ENCODE peak calls at places on chromosomes 4 and X, in ten cellular contexts. One of them, this sample, is unnamed.

GRCh38 chrX:142043196-142043595 is 139.5 kb downstream of the MAGEC1 start:
- DNase-seq in GM19239: no peak
- DNase-seq in LoVo: no peak
- DNase-seq in memory B cell: no peak
- DNase-seq in hypothalamus: no peak
- DNase-seq in ureter: no peak
- DNase-seq in Calu3: no peak
- DNase-seq in transverse colon: no peak
- DNase-seq in Caki2: no peak
- DNase-seq in cardiac septum: no peak
- DNase-seq in this sample: no peak

GRCh38 chr4:2451821-2452785 is 16.8 kb upstream of the RNF4 start:
- DNase-seq in GM19239: no peak
- DNase-seq in LoVo: no peak
- DNase-seq in memory B cell: no peak
- DNase-seq in hypothalamus: no peak
- DNase-seq in ureter: no peak
- DNase-seq in Calu3: no peak
- DNase-seq in transverse colon: no peak
- DNase-seq in Caki2: no peak
- DNase-seq in cardiac septum: no peak
- DNase-seq in this sample: no peak

GRCh38 chr4:87370071-87370470 is 20.9 kb downstream of the HSD17B11 start:
- DNase-seq in GM19239: no peak
- DNase-seq in LoVo: no peak
- DNase-seq in memory B cell: no peak
- DNase-seq in hypothalamus: no peak
- DNase-seq in ureter: no peak
- DNase-seq in Calu3: no peak
- DNase-seq in transverse colon: no peak
- DNase-seq in Caki2: no peak
- DNase-seq in cardiac septum: no peak
- DNase-seq in this sample: no peak

GRCh38 chr4:22754091-22754490 is 61.4 kb downstream of the GBA3 start:
- DNase-seq in GM19239: no peak
- DNase-seq in LoVo: no peak
- DNase-seq in memory B cell: no peak
- DNase-seq in hypothalamus: no peak
- DNase-seq in ureter: no peak
- DNase-seq in Calu3: no peak
- DNase-seq in transverse colon: no peak
- DNase-seq in Caki2: peak; percentile 49
- DNase-seq in cardiac septum: no peak
- DNase-seq in this sample: no peak

GRCh38 chr4:16496501-16496900 is 270.2 kb upstream of the TAPT1 start:
- DNase-seq in GM19239: no peak
- DNase-seq in LoVo: peak; percentile 7
- DNase-seq in memory B cell: no peak
- DNase-seq in hypothalamus: no peak
- DNase-seq in ureter: no peak
- DNase-seq in Calu3: no peak
- DNase-seq in transverse colon: no peak
- DNase-seq in Caki2: no peak
- DNase-seq in cardiac septum: no peak
- DNase-seq in this sample: no peak

GRCh38 chr4:143399113-143399949 is 62.7 kb downstream of the GAB1 start:
- DNase-seq in GM19239: no peak
- DNase-seq in LoVo: peak; percentile 53
- DNase-seq in memory B cell: no peak
- DNase-seq in hypothalamus: no peak
- DNase-seq in ureter: no peak
- DNase-seq in Calu3: peak; percentile 17
- DNase-seq in transverse colon: no peak
- DNase-seq in Caki2: peak; percentile 28
- DNase-seq in cardiac septum: no peak
- DNase-seq in this sample: no peak

GRCh38 chr4:187235456-187236170 is 512.0 kb upstream of the FAT1 start:
- DNase-seq in GM19239: no peak
- DNase-seq in LoVo: no peak
- DNase-seq in memory B cell: no peak
- DNase-seq in hypothalamus: peak; percentile 64
- DNase-seq in ureter: no peak
- DNase-seq in Calu3: no peak
- DNase-seq in transverse colon: no peak
- DNase-seq in Caki2: peak; percentile 77
- DNase-seq in cardiac septum: no peak
- DNase-seq in this sample: no peak

GRCh38 chr4:87835732-87836131 is 3.0 kb downstream of the MEPE start:
- DNase-seq in GM19239: no peak
- DNase-seq in LoVo: no peak
- DNase-seq in memory B cell: no peak
- DNase-seq in hypothalamus: no peak
- DNase-seq in ureter: no peak
- DNase-seq in Calu3: no peak
- DNase-seq in transverse colon: no peak
- DNase-seq in Caki2: no peak
- DNase-seq in cardiac septum: no peak
- DNase-seq in this sample: no peak

GRCh38 chrX:108323751-108324150 is 114.5 kb downstream of the COL4A6 start:
- DNase-seq in GM19239: no peak
- DNase-seq in LoVo: no peak
- DNase-seq in memory B cell: no peak
- DNase-seq in hypothalamus: no peak
- DNase-seq in ureter: no peak
- DNase-seq in Calu3: no peak
- DNase-seq in transverse colon: no peak
- DNase-seq in Caki2: no peak
- DNase-seq in cardiac septum: no peak
- DNase-seq in this sample: no peak

GRCh38 chrX:107581923-107582322 is 46.4 kb upstream of the PRPS1 start:
- DNase-seq in GM19239: no peak
- DNase-seq in LoVo: no peak
- DNase-seq in memory B cell: no peak
- DNase-seq in hypothalamus: no peak
- DNase-seq in ureter: no peak
- DNase-seq in Calu3: no peak
- DNase-seq in transverse colon: no peak
- DNase-seq in Caki2: no peak
- DNase-seq in cardiac septum: no peak
- DNase-seq in this sample: no peak

GRCh38 chr4:14850374-14851097 is 151.7 kb upstream of the CPEB2 start:
- DNase-seq in GM19239: no peak
- DNase-seq in LoVo: no peak
- DNase-seq in memory B cell: no peak
- DNase-seq in hypothalamus: no peak
- DNase-seq in ureter: no peak
- DNase-seq in Calu3: no peak
- DNase-seq in transverse colon: no peak
- DNase-seq in Caki2: no peak
- DNase-seq in cardiac septum: no peak
- DNase-seq in this sample: no peak

GRCh38 chr4:2804449-2804972 is 11.6 kb downstream of the SH3BP2 start:
- DNase-seq in GM19239: no peak
- DNase-seq in LoVo: no peak
- DNase-seq in memory B cell: no peak
- DNase-seq in hypothalamus: no peak
- DNase-seq in ureter: no peak
- DNase-seq in Calu3: no peak
- DNase-seq in transverse colon: no peak
- DNase-seq in Caki2: no peak
- DNase-seq in cardiac septum: no peak
- DNase-seq in this sample: no peak

GRCh38 chr4:85500110-85500867 is 25.3 kb downstream of the ARHGAP24 start:
- DNase-seq in GM19239: no peak
- DNase-seq in LoVo: no peak
- DNase-seq in memory B cell: no peak
- DNase-seq in hypothalamus: no peak
- DNase-seq in ureter: no peak
- DNase-seq in Calu3: no peak
- DNase-seq in transverse colon: no peak
- DNase-seq in Caki2: no peak
- DNase-seq in cardiac septum: no peak
- DNase-seq in this sample: no peak

GRCh38 chr4:41656572-41657301 is 91.8 kb downstream of the PHOX2B start:
- DNase-seq in GM19239: no peak
- DNase-seq in LoVo: no peak
- DNase-seq in memory B cell: no peak
- DNase-seq in hypothalamus: peak; percentile 42
- DNase-seq in ureter: no peak
- DNase-seq in Calu3: no peak
- DNase-seq in transverse colon: no peak
- DNase-seq in Caki2: no peak
- DNase-seq in cardiac septum: peak; percentile 78
- DNase-seq in this sample: no peak

GRCh38 chr4:10020871-10021676 is at the start of gene SLC2A9:
- DNase-seq in GM19239: no peak
- DNase-seq in LoVo: no peak
- DNase-seq in memory B cell: no peak
- DNase-seq in hypothalamus: no peak
- DNase-seq in ureter: peak; percentile 70
- DNase-seq in Calu3: no peak
- DNase-seq in transverse colon: peak; percentile 33
- DNase-seq in Caki2: no peak
- DNase-seq in cardiac septum: no peak
- DNase-seq in this sample: no peak

GRCh38 chr4:15144249-15144966 is 142.1 kb downstream of the CPEB2 start:
- DNase-seq in GM19239: no peak
- DNase-seq in LoVo: no peak
- DNase-seq in memory B cell: no peak
- DNase-seq in hypothalamus: no peak
- DNase-seq in ureter: no peak
- DNase-seq in Calu3: no peak
- DNase-seq in transverse colon: no peak
- DNase-seq in Caki2: no peak
- DNase-seq in cardiac septum: no peak
- DNase-seq in this sample: no peak

GRCh38 chrX:139738581-139738980 is 30.6 kb upstream of the MCF2 start:
- DNase-seq in GM19239: no peak
- DNase-seq in LoVo: no peak
- DNase-seq in memory B cell: no peak
- DNase-seq in hypothalamus: no peak
- DNase-seq in ureter: no peak
- DNase-seq in Calu3: no peak
- DNase-seq in transverse colon: no peak
- DNase-seq in Caki2: no peak
- DNase-seq in cardiac septum: no peak
- DNase-seq in this sample: no peak

GRCh38 chr4:16034010-16034829 is 49.6 kb downstream of the PROM1 start:
- DNase-seq in GM19239: no peak
- DNase-seq in LoVo: peak; percentile 1
- DNase-seq in memory B cell: no peak
- DNase-seq in hypothalamus: no peak
- DNase-seq in ureter: no peak
- DNase-seq in Calu3: peak; percentile 25
- DNase-seq in transverse colon: no peak
- DNase-seq in Caki2: peak; percentile 83
- DNase-seq in cardiac septum: no peak
- DNase-seq in this sample: no peak

GRCh38 chr4:94650690-94651089 is 107.1 kb upstream of the BMPR1B start:
- DNase-seq in GM19239: no peak
- DNase-seq in LoVo: no peak
- DNase-seq in memory B cell: no peak
- DNase-seq in hypothalamus: no peak
- DNase-seq in ureter: no peak
- DNase-seq in Calu3: no peak
- DNase-seq in transverse colon: no peak
- DNase-seq in Caki2: no peak
- DNase-seq in cardiac septum: no peak
- DNase-seq in this sample: no peak

GRCh38 chr4:142530724-142531123 is 315.4 kb downstream of the INPP4B start:
- DNase-seq in GM19239: no peak
- DNase-seq in LoVo: no peak
- DNase-seq in memory B cell: no peak
- DNase-seq in hypothalamus: no peak
- DNase-seq in ureter: no peak
- DNase-seq in Calu3: no peak
- DNase-seq in transverse colon: no peak
- DNase-seq in Caki2: no peak
- DNase-seq in cardiac septum: no peak
- DNase-seq in this sample: no peak

GRCh38 chr4:104906274-104906673 is 240.4 kb upstream of the TET2 start:
- DNase-seq in GM19239: no peak
- DNase-seq in LoVo: no peak
- DNase-seq in memory B cell: no peak
- DNase-seq in hypothalamus: no peak
- DNase-seq in ureter: no peak
- DNase-seq in Calu3: no peak
- DNase-seq in transverse colon: no peak
- DNase-seq in Caki2: no peak
- DNase-seq in cardiac septum: no peak
- DNase-seq in this sample: no peak

GRCh38 chr4:113659127-113659526 is 102.4 kb downstream of the CAMK2D start:
- DNase-seq in GM19239: no peak
- DNase-seq in LoVo: no peak
- DNase-seq in memory B cell: no peak
- DNase-seq in hypothalamus: no peak
- DNase-seq in ureter: no peak
- DNase-seq in Calu3: no peak
- DNase-seq in transverse colon: no peak
- DNase-seq in Caki2: no peak
- DNase-seq in cardiac septum: no peak
- DNase-seq in this sample: no peak

GRCh38 chrX:39777623-39778025 is 320.1 kb downstream of the BCOR start:
- DNase-seq in GM19239: no peak
- DNase-seq in LoVo: no peak
- DNase-seq in memory B cell: no peak
- DNase-seq in hypothalamus: no peak
- DNase-seq in ureter: no peak
- DNase-seq in Calu3: no peak
- DNase-seq in transverse colon: no peak
- DNase-seq in Caki2: no peak
- DNase-seq in cardiac septum: no peak
- DNase-seq in this sample: no peak

GRCh38 chr4:159674241-159674640 is 571.4 kb downstream of the RAPGEF2 start:
- DNase-seq in GM19239: no peak
- DNase-seq in LoVo: no peak
- DNase-seq in memory B cell: no peak
- DNase-seq in hypothalamus: no peak
- DNase-seq in ureter: no peak
- DNase-seq in Calu3: no peak
- DNase-seq in transverse colon: no peak
- DNase-seq in Caki2: no peak
- DNase-seq in cardiac septum: no peak
- DNase-seq in this sample: no peak